ENCODE peak calls at places on chromosomes 2 and 18, in four cellular contexts. E is nephron progenitor cell, W is mesenchymal stem cell, K is mesendoderm. X is an unnamed sample.

GRCh38 chr18:47184419-47185050 is 8.4 kb upstream of the IER3IP1 start:
- DNase-seq in E (no peak), K (peak), W (peak), X (no peak)

GRCh38 chr2:207319321-207319720 is 153.6 kb upstream of the KLF7 start:
- DNase-seq in E (no peak), K (no peak), W (no peak), X (no peak)

GRCh38 chr2:1632510-1632909 is 111.8 kb downstream of the PXDN start:
- DNase-seq in W (no peak), E (no peak), K (no peak), X (no peak)

GRCh38 chr18:44951748-44952147 is 271.1 kb downstream of the SETBP1 start:
- DNase-seq in E (no peak), K (no peak), W (no peak), X (no peak)

GRCh38 chr2:36301843-36302242 is 53.7 kb upstream of the CRIM1 start:
- DNase-seq in K (no peak), W (no peak), E (no peak), X (no peak)

GRCh38 chr2:158990397-158991209 is 22.2 kb downstream of the TANC1 start:
- DNase-seq in K (peak), W (peak), E (no peak), X (peak)

GRCh38 chr2:85413592-85414421 is 3.6 kb upstream of the CAPG start:
- DNase-seq in K (peak), W (peak), E (peak), X (no peak)

GRCh38 chr2:28276807-28277206 is 115.9 kb upstream of the FOSL2 start:
- DNase-seq in W (peak), K (no peak), E (no peak), X (no peak)